ENCODE peak calls at places on chromosomes 11 and 22, in seven cellular contexts. W, V, S, D, H, A and I are unnamed samples.

GRCh38 chr11:31987118-31988005 is 103.5 kb upstream of the RCN1 start:
- DNase-seq in V (peak), D (peak), A (no peak), W (no peak), S (no peak), H (no peak), I (no peak)

GRCh38 chr22:27986459-27986858 is 67.4 kb upstream of the PITPNB start:
- DNase-seq in W (no peak), D (no peak), S (no peak), A (no peak), V (no peak), H (peak), I (no peak)

GRCh38 chr11:71420455-71421241 is 27.5 kb downstream of the DHCR7 start:
- DNase-seq in H (peak), S (no peak), W (peak), A (peak), D (peak), V (peak), I (peak)

GRCh38 chr11:127994736-127995135 is 592.6 kb downstream of the ETS1 start:
- DNase-seq in V (no peak), H (peak), W (peak), A (no peak), D (no peak), S (no peak), I (no peak)

GRCh38 chr11:99170606-99171005 is 149.9 kb downstream of the CNTN5 start:
- DNase-seq in W (no peak), H (no peak), V (no peak), D (no peak), A (no peak), S (no peak), I (no peak)

GRCh38 chr22:20516399-20516798 is 9.0 kb downstream of the MED15 start:
- DNase-seq in D (no peak), H (no peak), S (no peak), A (no peak), W (no peak), V (no peak), I (no peak)

GRCh38 chr11:119100246-119100959 is 1.2 kb downstream of the DPAGT1 start:
- DNase-seq in D (no peak), H (peak), V (no peak), S (no peak), W (peak), A (no peak), I (no peak)

GRCh38 chr11:57940044-57940781 is 83.5 kb upstream of the OR9Q1 start:
- DNase-seq in H (no peak), S (no peak), D (no peak), W (no peak), V (no peak), A (no peak), I (no peak)

GRCh38 chr11:128516467-128516778 is 70.9 kb downstream of the ETS1 start:
- DNase-seq in D (no peak), H (no peak), V (no peak), A (no peak), W (no peak), S (no peak), I (no peak)

GRCh38 chr11:102046841-102047240 is 396 bp upstream of the CFAP300 start:
- DNase-seq in A (no peak), D (no peak), S (no peak), V (no peak), H (peak), W (no peak), I (no peak)

GRCh38 chr11:60777572-60777971 is 7.6 kb upstream of the MS4A10 start:
- DNase-seq in W (peak), V (no peak), D (no peak), H (peak), S (peak), A (no peak), I (no peak)

GRCh38 chr22:19756288-19757128 is 4.1 kb upstream of the TBX1 start:
- DNase-seq in W (peak), D (no peak), H (no peak), S (no peak), V (peak), A (peak), I (peak)

GRCh38 chr11:27201454-27202302 is 161.1 kb downstream of the BBOX1 start:
- DNase-seq in W (peak), A (no peak), H (peak), V (peak), S (peak), D (no peak), I (no peak)

GRCh38 chr22:39317756-39318506 is 1.5 kb downstream of the RPL3 start:
- DNase-seq in W (no peak), H (peak), D (no peak), V (no peak), S (no peak), A (no peak), I (no peak)

GRCh38 chr22:46845281-46846153 is 83.1 kb downstream of the TBC1D22A start:
- DNase-seq in H (peak), W (peak), S (no peak), D (no peak), A (no peak), V (no peak), I (no peak)

GRCh38 chr11:68373810-68374501 is 61.6 kb downstream of the LRP5 start:
- DNase-seq in H (peak), W (no peak), A (no peak), V (peak), S (peak), D (no peak), I (no peak)
- TF ChIP-seq CTCF in H (no peak), W (no peak), A (no peak), V (no peak), S (no peak), D (no peak), I (no peak)

DNA sequence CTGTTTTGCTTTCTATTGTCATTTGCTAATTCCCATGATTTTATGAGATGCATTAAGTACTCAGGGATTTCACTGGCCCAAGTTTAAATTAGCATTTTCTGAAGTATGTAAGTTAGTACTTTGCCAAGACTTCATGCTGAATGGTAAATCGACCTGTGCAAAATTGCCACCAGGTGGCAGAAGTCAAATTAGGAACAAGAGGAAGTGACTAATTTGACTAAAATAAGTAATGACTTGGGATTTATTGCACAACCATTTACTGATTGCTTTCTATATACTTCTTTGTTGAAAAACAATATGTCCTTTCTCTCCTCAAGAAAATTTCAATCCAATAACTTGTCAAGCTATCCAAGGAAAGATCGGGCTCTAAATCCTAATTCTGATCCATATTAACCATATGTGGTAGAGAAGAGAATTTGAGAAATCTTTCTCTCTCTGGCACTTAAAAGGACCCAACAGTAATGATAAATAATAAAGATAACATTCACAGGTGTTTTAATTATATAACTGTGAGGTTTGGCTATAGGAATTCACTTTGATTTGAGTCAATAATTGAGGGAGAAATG is 253.7 kb upstream of the CHORDC1 start:
- DNase-seq in S (peak), W (peak), D (peak), A (peak), H (peak), V (peak), I (peak)
- TF ChIP-seq CTCF in S (peak), W (peak), D (peak), A (peak), H (peak), V (peak), I (peak)

GRCh38 chr11:133399855-133400625 is 132.3 kb downstream of the OPCML start:
- DNase-seq in W (no peak), S (no peak), A (no peak), H (no peak), V (no peak), D (no peak), I (no peak)

GRCh38 chr11:133402551-133402950 is 129.8 kb downstream of the OPCML start:
- DNase-seq in S (no peak), A (no peak), W (no peak), H (no peak), D (no peak), V (no peak), I (no peak)

GRCh38 chr11:133406493-133406892 is 125.8 kb downstream of the OPCML start:
- DNase-seq in H (no peak), S (no peak), W (no peak), D (no peak), V (no peak), A (no peak), I (no peak)

GRCh38 chr11:133408402-133408801 is 123.9 kb downstream of the OPCML start:
- DNase-seq in H (no peak), D (no peak), W (no peak), A (no peak), V (no peak), S (no peak), I (no peak)

GRCh38 chr11:133403900-133404299 is 128.4 kb downstream of the OPCML start:
- DNase-seq in D (peak), V (no peak), S (no peak), H (no peak), W (no peak), A (peak), I (peak)
- TF ChIP-seq CTCF in D (peak), V (peak), S (no peak), H (no peak), W (peak), A (peak), I (peak)

GRCh38 chr11:63769719-63770443 is 1.3 kb upstream of the ZFTA start:
- DNase-seq in W (no peak), V (peak), H (no peak), A (no peak), S (no peak), D (no peak), I (no peak)

GRCh38 chr11:63766501-63767270 is 1.9 kb downstream of the ZFTA start:
- DNase-seq in S (no peak), D (no peak), V (peak), W (no peak), A (no peak), H (no peak), I (no peak)

GRCh38 chr11:63769044-63769718 is 606 bp upstream of the ZFTA start:
- DNase-seq in S (peak), H (peak), W (peak), D (peak), V (peak), A (peak), I (peak)

GRCh38 chr11:63767415-63768231 is 952 bp downstream of the ZFTA start:
- DNase-seq in V (peak), S (peak), W (peak), H (peak), A (peak), D (peak), I (peak)

GRCh38 chr11:63768232-63769043 is at the start of gene ZFTA:
- DNase-seq in H (peak), S (peak), W (peak), D (peak), A (peak), V (peak), I (peak)
- TF ChIP-seq CTCF in H (no peak), S (peak), W (peak), D (peak), A (peak), V (no peak), I (peak)

GRCh38 chr11:73156114-73156513 is 14.0 kb upstream of the FCHSD2 start:
- DNase-seq in D (no peak), V (no peak), S (no peak), W (no peak), A (peak), H (no peak), I (no peak)
- TF ChIP-seq CTCF in D (no peak), V (no peak), S (no peak), W (no peak), A (no peak), H (no peak), I (no peak)

GRCh38 chr22:37489994-37490393 is 3.8 kb upstream of the MFNG start:
- DNase-seq in W (no peak), H (no peak), V (no peak), A (no peak), S (no peak), D (no peak), I (no peak)

GRCh38 chr22:37491559-37492427 is 5.6 kb upstream of the MFNG start:
- DNase-seq in V (no peak), S (no peak), H (no peak), A (no peak), W (no peak), D (no peak), I (no peak)

GRCh38 chr22:37493979-37494378 is 7.8 kb upstream of the MFNG start:
- DNase-seq in V (no peak), D (no peak), S (no peak), H (no peak), W (no peak), A (no peak), I (no peak)

GRCh38 chr22:37491106-37491505 is 4.9 kb upstream of the MFNG start:
- DNase-seq in V (no peak), S (no peak), H (no peak), W (no peak), A (no peak), D (no peak), I (no peak)

DNA sequence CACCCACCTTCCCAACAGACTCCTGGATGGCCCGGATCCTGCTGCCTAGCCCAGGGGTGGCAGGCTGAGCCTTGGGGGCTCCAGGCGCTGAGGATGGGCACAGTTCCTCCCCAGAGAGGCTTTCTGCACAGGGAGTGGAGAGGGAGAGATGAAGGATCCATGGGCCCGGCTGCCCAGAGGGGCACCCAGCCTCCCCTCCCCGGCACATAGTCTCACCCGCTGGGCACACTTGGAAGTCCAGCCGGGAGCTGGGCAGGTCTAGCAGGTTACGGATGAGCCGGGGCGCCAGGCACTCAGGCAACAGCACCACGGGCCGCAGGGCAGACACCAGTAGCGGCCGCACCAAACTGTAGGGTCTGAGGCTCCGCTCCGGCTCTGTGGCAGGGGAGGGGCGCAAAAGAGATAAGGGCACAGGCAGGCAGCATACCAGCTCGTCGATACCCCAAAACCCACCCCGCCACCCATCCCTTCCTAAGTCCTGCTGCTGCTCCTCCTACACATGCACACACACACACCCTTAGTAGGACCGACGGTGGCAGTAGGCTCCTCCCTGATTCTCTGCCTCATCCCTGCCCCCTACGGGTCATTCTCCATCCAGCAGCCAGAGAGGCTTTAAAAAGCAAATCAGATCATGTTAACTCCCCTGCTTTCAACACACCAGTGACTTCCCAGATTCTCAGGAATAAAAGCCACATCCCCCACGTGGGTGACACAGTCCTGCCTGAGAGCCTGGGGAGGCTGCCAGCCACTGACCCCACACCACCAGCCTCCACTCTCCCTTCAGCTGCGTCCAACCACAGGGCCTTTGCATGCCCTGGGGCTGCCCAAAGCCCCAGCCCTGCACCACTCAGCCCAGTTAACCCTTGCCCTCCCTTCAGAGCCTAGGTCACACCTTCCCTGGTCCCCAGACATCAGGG is 6.5 kb upstream of the MFNG start:
- DNase-seq in S (no peak), V (no peak), W (peak), H (peak), D (peak), A (peak), I (peak)
- TF ChIP-seq CTCF in S (no peak), V (peak), W (peak), H (peak), D (peak), A (peak), I (peak)

GRCh38 chr11:78350646-78351165 is 66.9 kb downstream of the GAB2 start:
- DNase-seq in V (no peak), S (peak), A (no peak), W (no peak), H (peak), D (peak), I (no peak)
- TF ChIP-seq CTCF in V (no peak), S (no peak), A (no peak), W (no peak), H (no peak), D (no peak), I (no peak)

GRCh38 chr11:12724301-12725046 is 50.3 kb downstream of the TEAD1 start:
- DNase-seq in S (peak), V (no peak), A (peak), H (peak), D (no peak), W (peak), I (no peak)

GRCh38 chr11:12725047-12725862 is 51.0 kb downstream of the TEAD1 start:
- DNase-seq in D (no peak), H (no peak), A (peak), V (no peak), S (no peak), W (peak), I (no peak)

GRCh38 chr11:12723410-12724297 is 49.4 kb downstream of the TEAD1 start:
- DNase-seq in H (peak), V (no peak), W (peak), D (no peak), A (no peak), S (no peak), I (no peak)

GRCh38 chr11:12719221-12719620 is 45.0 kb downstream of the TEAD1 start:
- DNase-seq in A (no peak), S (no peak), V (no peak), D (no peak), W (no peak), H (peak), I (no peak)

GRCh38 chr11:12721816-12722604 is 47.8 kb downstream of the TEAD1 start:
- DNase-seq in H (no peak), S (no peak), D (no peak), V (no peak), A (no peak), W (peak), I (no peak)
- TF ChIP-seq CTCF in H (no peak), S (no peak), D (no peak), V (no peak), A (no peak), W (no peak), I (no peak)

GRCh38 chr11:9363954-9364912 is 20.2 kb upstream of the IPO7 start:
- DNase-seq in S (peak), V (peak), A (peak), W (peak), H (peak), D (peak), I (peak)
- TF ChIP-seq CTCF in S (peak), V (no peak), A (no peak), W (no peak), H (no peak), D (no peak), I (no peak)